ENCODE peak calls at places on chromosomes 13 and 19, in eight cellular contexts. One of them, this sample, is unnamed.

GRCh38 chr13:111344471-111345191 is 24.2 kb downstream of the TEX29 start:
- DNase-seq in NB4: no peak
- DNase-seq in Peyer's patch: no peak
- DNase-seq in mammary epithelial cell: no peak
- DNase-seq in glutamatergic neuron: peak; percentile 70
- DNase-seq in body of pancreas: peak; percentile 86
- DNase-seq in fibroblast of the aortic adventitia: peak; percentile 7
- DNase-seq in left ventricle myocardium inferior: no peak
- DNase-seq in this sample: peak; percentile 71

GRCh38 chr19:14053500-14053899 is 8.4 kb downstream of the PALM3 start:
- DNase-seq in glutamatergic neuron: no peak
- DNase-seq in body of pancreas: no peak
- DNase-seq in NB4: no peak
- DNase-seq in fibroblast of the aortic adventitia: no peak
- DNase-seq in mammary epithelial cell: no peak
- DNase-seq in left ventricle myocardium inferior: no peak
- DNase-seq in Peyer's patch: no peak
- DNase-seq in this sample: no peak

GRCh38 chr13:42991892-42992584 is at the start of gene EPSTI1:
- DNase-seq in glutamatergic neuron: peak; percentile 37
- DNase-seq in fibroblast of the aortic adventitia: peak; percentile 64
- DNase-seq in body of pancreas: peak; percentile 74
- DNase-seq in NB4: peak; percentile 71
- DNase-seq in left ventricle myocardium inferior: peak; percentile 61
- DNase-seq in mammary epithelial cell: peak; percentile 62
- DNase-seq in Peyer's patch: peak; percentile 92
- DNase-seq in this sample: peak; percentile 90

GRCh38 chr13:82257790-82258507 is 1624.3 kb downstream of the SLITRK1 start:
- DNase-seq in mammary epithelial cell: no peak
- DNase-seq in glutamatergic neuron: no peak
- DNase-seq in body of pancreas: no peak
- DNase-seq in Peyer's patch: no peak
- DNase-seq in left ventricle myocardium inferior: no peak
- DNase-seq in NB4: no peak
- DNase-seq in fibroblast of the aortic adventitia: no peak
- DNase-seq in this sample: no peak

GRCh38 chr13:109331898-109332297 is 454.5 kb downstream of the IRS2 start:
- DNase-seq in glutamatergic neuron: no peak
- DNase-seq in Peyer's patch: no peak
- DNase-seq in NB4: no peak
- DNase-seq in mammary epithelial cell: no peak
- DNase-seq in body of pancreas: peak; percentile 13
- DNase-seq in left ventricle myocardium inferior: no peak
- DNase-seq in fibroblast of the aortic adventitia: peak; percentile 2
- DNase-seq in this sample: peak; percentile 96

GRCh38 chr13:110261166-110262081 is 45.5 kb downstream of the COL4A1 start:
- DNase-seq in fibroblast of the aortic adventitia: no peak
- DNase-seq in NB4: no peak
- DNase-seq in mammary epithelial cell: peak; percentile 26
- DNase-seq in glutamatergic neuron: no peak
- DNase-seq in body of pancreas: no peak
- DNase-seq in Peyer's patch: no peak
- DNase-seq in left ventricle myocardium inferior: no peak
- DNase-seq in this sample: no peak

GRCh38 chr13:20526664-20527063 is 1.0 kb upstream of the CRYL1 start:
- DNase-seq in mammary epithelial cell: no peak
- DNase-seq in glutamatergic neuron: no peak
- DNase-seq in fibroblast of the aortic adventitia: peak; percentile 32
- DNase-seq in NB4: no peak
- DNase-seq in left ventricle myocardium inferior: no peak
- DNase-seq in body of pancreas: no peak
- DNase-seq in Peyer's patch: no peak
- DNase-seq in this sample: peak; percentile 13

GRCh38 chr13:32594339-32594738 is 8.1 kb downstream of the PDS5B start:
- DNase-seq in Peyer's patch: no peak
- DNase-seq in NB4: no peak
- DNase-seq in mammary epithelial cell: no peak
- DNase-seq in fibroblast of the aortic adventitia: peak; percentile 49
- DNase-seq in glutamatergic neuron: no peak
- DNase-seq in body of pancreas: no peak
- DNase-seq in left ventricle myocardium inferior: no peak
- DNase-seq in this sample: no peak

GRCh38 chr13:48266967-48267639 is 34.1 kb downstream of the ITM2B start:
- DNase-seq in NB4: no peak
- DNase-seq in glutamatergic neuron: no peak
- DNase-seq in left ventricle myocardium inferior: no peak
- DNase-seq in fibroblast of the aortic adventitia: no peak
- DNase-seq in Peyer's patch: no peak
- DNase-seq in mammary epithelial cell: no peak
- DNase-seq in body of pancreas: no peak
- DNase-seq in this sample: no peak

GRCh38 chr19:19550972-19551861 is 13.2 kb downstream of the CILP2 start:
- DNase-seq in NB4: no peak
- DNase-seq in glutamatergic neuron: no peak
- DNase-seq in left ventricle myocardium inferior: no peak
- DNase-seq in mammary epithelial cell: no peak
- DNase-seq in fibroblast of the aortic adventitia: no peak
- DNase-seq in body of pancreas: no peak
- DNase-seq in Peyer's patch: no peak
- DNase-seq in this sample: no peak

GRCh38 chr13:99433543-99434075 is 67.7 kb upstream of the TM9SF2 start:
- DNase-seq in Peyer's patch: no peak
- DNase-seq in body of pancreas: no peak
- DNase-seq in NB4: no peak
- DNase-seq in left ventricle myocardium inferior: no peak
- DNase-seq in fibroblast of the aortic adventitia: no peak
- DNase-seq in glutamatergic neuron: no peak
- DNase-seq in mammary epithelial cell: no peak
- DNase-seq in this sample: no peak

GRCh38 chr19:50311723-50312635 is 17.2 kb downstream of the KCNC3 start:
- DNase-seq in Peyer's patch: no peak
- DNase-seq in NB4: peak; percentile 25
- DNase-seq in left ventricle myocardium inferior: no peak
- DNase-seq in glutamatergic neuron: peak; percentile 60
- DNase-seq in body of pancreas: peak; percentile 20
- DNase-seq in mammary epithelial cell: no peak
- DNase-seq in fibroblast of the aortic adventitia: no peak
- DNase-seq in this sample: no peak

GRCh38 chr13:44903596-44903995 is 85.7 kb downstream of the NUFIP1 start:
- DNase-seq in NB4: no peak
- DNase-seq in glutamatergic neuron: no peak
- DNase-seq in fibroblast of the aortic adventitia: peak; percentile 95
- DNase-seq in mammary epithelial cell: no peak
- DNase-seq in Peyer's patch: peak; percentile 79
- DNase-seq in left ventricle myocardium inferior: peak; percentile 86
- DNase-seq in body of pancreas: peak; percentile 70
- DNase-seq in this sample: peak; percentile 92

GRCh38 chr13:44902793-44903192 is 86.5 kb downstream of the NUFIP1 start:
- DNase-seq in NB4: no peak
- DNase-seq in fibroblast of the aortic adventitia: no peak
- DNase-seq in glutamatergic neuron: no peak
- DNase-seq in Peyer's patch: no peak
- DNase-seq in mammary epithelial cell: no peak
- DNase-seq in left ventricle myocardium inferior: no peak
- DNase-seq in body of pancreas: no peak
- DNase-seq in this sample: no peak

GRCh38 chr13:44895584-44895983 is 93.7 kb downstream of the NUFIP1 start:
- DNase-seq in glutamatergic neuron: no peak
- DNase-seq in fibroblast of the aortic adventitia: no peak
- DNase-seq in left ventricle myocardium inferior: no peak
- DNase-seq in Peyer's patch: no peak
- DNase-seq in body of pancreas: no peak
- DNase-seq in NB4: no peak
- DNase-seq in mammary epithelial cell: no peak
- DNase-seq in this sample: no peak

GRCh38 chr13:44904982-44905381 is 84.3 kb downstream of the NUFIP1 start:
- DNase-seq in body of pancreas: peak; percentile 50
- DNase-seq in Peyer's patch: peak; percentile 56
- DNase-seq in fibroblast of the aortic adventitia: peak; percentile 96
- DNase-seq in left ventricle myocardium inferior: peak; percentile 40
- DNase-seq in glutamatergic neuron: no peak
- DNase-seq in NB4: no peak
- DNase-seq in mammary epithelial cell: peak; percentile 36
- DNase-seq in this sample: peak; percentile 98

GRCh38 chr13:44899967-44900366 is 89.3 kb downstream of the NUFIP1 start:
- DNase-seq in glutamatergic neuron: no peak
- DNase-seq in body of pancreas: no peak
- DNase-seq in left ventricle myocardium inferior: no peak
- DNase-seq in NB4: no peak
- DNase-seq in fibroblast of the aortic adventitia: no peak
- DNase-seq in mammary epithelial cell: no peak
- DNase-seq in Peyer's patch: no peak
- DNase-seq in this sample: no peak
- TF ChIP-seq CTCF in glutamatergic neuron: no peak
- TF ChIP-seq CTCF in body of pancreas: no peak
- TF ChIP-seq CTCF in left ventricle myocardium inferior: no peak
- TF ChIP-seq CTCF in NB4: no peak
- TF ChIP-seq CTCF in fibroblast of the aortic adventitia: no peak
- TF ChIP-seq CTCF in mammary epithelial cell: no peak
- TF ChIP-seq CTCF in Peyer's patch: no peak
- TF ChIP-seq CTCF in this sample: no peak

GRCh38 chr19:12864143-12864542 is 17.1 kb downstream of the DNASE2 start:
- DNase-seq in body of pancreas: no peak
- DNase-seq in Peyer's patch: no peak
- DNase-seq in mammary epithelial cell: no peak
- DNase-seq in left ventricle myocardium inferior: no peak
- DNase-seq in fibroblast of the aortic adventitia: no peak
- DNase-seq in NB4: no peak
- DNase-seq in glutamatergic neuron: no peak
- DNase-seq in this sample: no peak

GRCh38 chr19:12859546-12859945 is 21.2 kb downstream of the MAST1 start:
- DNase-seq in fibroblast of the aortic adventitia: no peak
- DNase-seq in mammary epithelial cell: no peak
- DNase-seq in glutamatergic neuron: no peak
- DNase-seq in NB4: no peak
- DNase-seq in Peyer's patch: no peak
- DNase-seq in body of pancreas: no peak
- DNase-seq in left ventricle myocardium inferior: no peak
- DNase-seq in this sample: no peak

GRCh38 chr19:12856684-12857083 is 18.4 kb downstream of the MAST1 start:
- DNase-seq in left ventricle myocardium inferior: no peak
- DNase-seq in fibroblast of the aortic adventitia: no peak
- DNase-seq in mammary epithelial cell: no peak
- DNase-seq in NB4: no peak
- DNase-seq in glutamatergic neuron: no peak
- DNase-seq in body of pancreas: no peak
- DNase-seq in Peyer's patch: no peak
- DNase-seq in this sample: no peak

GRCh38 chr19:12858041-12858928 is 20.0 kb downstream of the MAST1 start:
- DNase-seq in glutamatergic neuron: no peak
- DNase-seq in body of pancreas: no peak
- DNase-seq in fibroblast of the aortic adventitia: no peak
- DNase-seq in Peyer's patch: no peak
- DNase-seq in left ventricle myocardium inferior: no peak
- DNase-seq in NB4: no peak
- DNase-seq in mammary epithelial cell: no peak
- DNase-seq in this sample: no peak
- TF ChIP-seq CTCF in glutamatergic neuron: no peak
- TF ChIP-seq CTCF in body of pancreas: no peak
- TF ChIP-seq CTCF in fibroblast of the aortic adventitia: no peak
- TF ChIP-seq CTCF in Peyer's patch: no peak
- TF ChIP-seq CTCF in left ventricle myocardium inferior: no peak
- TF ChIP-seq CTCF in NB4: no peak
- TF ChIP-seq CTCF in mammary epithelial cell: no peak
- TF ChIP-seq CTCF in this sample: no peak

GRCh38 chr19:17078920-17079709 is 3.5 kb downstream of the MYO9B start:
- DNase-seq in Peyer's patch: no peak
- DNase-seq in fibroblast of the aortic adventitia: peak; percentile 35
- DNase-seq in glutamatergic neuron: no peak
- DNase-seq in left ventricle myocardium inferior: no peak
- DNase-seq in NB4: no peak
- DNase-seq in body of pancreas: peak; percentile 30
- DNase-seq in mammary epithelial cell: peak; percentile 17
- DNase-seq in this sample: peak; percentile 21

GRCh38 chr19:17081672-17082630 is 6.4 kb downstream of the MYO9B start:
- DNase-seq in mammary epithelial cell: no peak
- DNase-seq in Peyer's patch: no peak
- DNase-seq in left ventricle myocardium inferior: peak; percentile 62
- DNase-seq in fibroblast of the aortic adventitia: peak; percentile 28
- DNase-seq in body of pancreas: peak; percentile 24
- DNase-seq in glutamatergic neuron: peak; percentile 25
- DNase-seq in NB4: no peak
- DNase-seq in this sample: peak; percentile 28

GRCh38 chr19:17080441-17080803 is 4.8 kb downstream of the MYO9B start:
- DNase-seq in fibroblast of the aortic adventitia: no peak
- DNase-seq in left ventricle myocardium inferior: no peak
- DNase-seq in mammary epithelial cell: no peak
- DNase-seq in NB4: no peak
- DNase-seq in glutamatergic neuron: no peak
- DNase-seq in body of pancreas: no peak
- DNase-seq in Peyer's patch: no peak
- DNase-seq in this sample: no peak

GRCh38 chr19:17078038-17078919 is 2.7 kb downstream of the MYO9B start:
- DNase-seq in mammary epithelial cell: peak; percentile 13
- DNase-seq in NB4: peak; percentile 51
- DNase-seq in glutamatergic neuron: no peak
- DNase-seq in left ventricle myocardium inferior: no peak
- DNase-seq in Peyer's patch: no peak
- DNase-seq in body of pancreas: no peak
- DNase-seq in fibroblast of the aortic adventitia: no peak
- DNase-seq in this sample: peak; percentile 17

GRCh38 chr19:17079710-17080440 is 4.3 kb downstream of the MYO9B start:
- DNase-seq in NB4: no peak
- DNase-seq in mammary epithelial cell: peak; percentile 99
- DNase-seq in fibroblast of the aortic adventitia: peak; percentile 99
- DNase-seq in body of pancreas: peak; percentile 65
- DNase-seq in left ventricle myocardium inferior: peak; percentile 61
- DNase-seq in glutamatergic neuron: peak; percentile 50
- DNase-seq in Peyer's patch: peak; percentile 87
- DNase-seq in this sample: peak; percentile 98
- TF ChIP-seq CTCF in NB4: no peak
- TF ChIP-seq CTCF in mammary epithelial cell: peak; percentile 78
- TF ChIP-seq CTCF in fibroblast of the aortic adventitia: peak; percentile 82
- TF ChIP-seq CTCF in body of pancreas: peak; percentile 9
- TF ChIP-seq CTCF in left ventricle myocardium inferior: peak; percentile 70
- TF ChIP-seq CTCF in glutamatergic neuron: no peak
- TF ChIP-seq CTCF in Peyer's patch: peak; percentile 30
- TF ChIP-seq CTCF in this sample: peak; percentile 80

DNA sequence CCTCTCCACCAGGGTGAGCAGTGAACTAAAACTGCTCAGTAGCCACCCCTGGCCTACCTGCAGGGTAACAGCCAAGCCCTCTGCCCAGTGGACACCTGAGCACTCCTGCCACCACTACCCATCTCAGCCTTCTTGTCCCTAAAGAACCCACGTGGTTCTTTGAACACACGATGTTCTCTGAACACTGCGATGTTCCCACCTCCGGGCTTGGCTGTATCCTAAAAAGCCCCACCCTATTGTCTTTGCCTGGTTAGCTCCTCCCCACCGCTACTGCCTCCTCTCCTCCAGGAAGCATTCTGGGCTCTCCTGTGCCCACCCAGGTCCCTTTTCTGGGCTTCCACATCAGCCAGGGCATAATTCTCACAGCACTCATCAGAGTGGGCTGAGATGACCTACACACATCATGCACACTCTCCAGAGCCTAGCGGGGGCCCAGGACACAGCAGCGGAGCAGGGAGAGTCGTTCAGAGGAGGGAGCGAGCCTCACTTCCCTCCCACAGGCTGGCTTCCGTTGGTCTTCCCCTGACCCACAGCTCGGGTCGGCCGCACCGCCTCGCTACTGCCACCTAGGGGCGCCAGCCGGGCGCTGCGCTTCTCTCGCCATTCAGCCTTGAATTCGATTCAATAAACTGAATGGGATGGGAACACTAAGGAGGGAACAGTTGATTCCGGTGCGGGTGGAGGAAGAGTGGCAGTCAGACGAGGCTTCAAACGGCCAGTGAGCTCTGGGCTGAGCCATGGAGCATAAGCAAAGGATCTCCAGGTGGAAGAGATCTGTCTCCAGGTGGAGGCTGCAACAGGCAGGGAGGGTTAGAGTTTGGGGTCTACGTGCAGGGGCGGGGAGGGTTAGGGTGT is 3.2 kb downstream of the ELAVL1 start:
- DNase-seq in fibroblast of the aortic adventitia: peak; percentile 73
- DNase-seq in Peyer's patch: peak; percentile 90
- DNase-seq in mammary epithelial cell: peak; percentile 79
- DNase-seq in glutamatergic neuron: peak; percentile 94
- DNase-seq in left ventricle myocardium inferior: peak; percentile 84
- DNase-seq in body of pancreas: peak; percentile 80
- DNase-seq in NB4: peak; percentile 94
- DNase-seq in this sample: peak; percentile 85
- TF ChIP-seq CTCF in fibroblast of the aortic adventitia: peak; percentile 100
- TF ChIP-seq CTCF in Peyer's patch: peak; percentile 93
- TF ChIP-seq CTCF in mammary epithelial cell: peak; percentile 93
- TF ChIP-seq CTCF in glutamatergic neuron: peak; percentile 97
- TF ChIP-seq CTCF in left ventricle myocardium inferior: peak; percentile 99
- TF ChIP-seq CTCF in body of pancreas: peak; percentile 90
- TF ChIP-seq CTCF in NB4: peak; percentile 98
- TF ChIP-seq CTCF in this sample: peak; percentile 98

This sample was measured in choroid plexus epithelial cell.